ENCODE peak calls at places on chromosomes 5 and 9, in six cellular contexts. R is HCEC 1CT, C is EL, P is nephron progenitor cell, X is tibial artery, Y is SIG-M5. I is an unnamed sample.

GRCh38 chr5:15245913-15246312 is 254.1 kb upstream of the FBXL7 start:
- DNase-seq in R (no peak), C (no peak), X (no peak), P (no peak), Y (no peak), I (no peak)

GRCh38 chr5:94785111-94785510 is 166.6 kb downstream of the SLF1 start:
- DNase-seq in C (no peak), R (peak; percentile 14), P (no peak), Y (no peak), X (no peak), I (peak; percentile 75)

GRCh38 chr5:134403951-134404350 is 7.7 kb downstream of the CDKN2AIPNL start:
- DNase-seq in P (no peak), Y (no peak), R (no peak), X (no peak), C (no peak), I (no peak)

GRCh38 chr5:107426209-107426608 is 244.5 kb downstream of the EFNA5 start:
- DNase-seq in Y (no peak), X (no peak), R (no peak), P (no peak), C (peak; percentile 8), I (no peak)

GRCh38 chr5:148998174-148998797 is 64.6 kb downstream of the SH3TC2 start:
- DNase-seq in X (no peak), P (no peak), Y (no peak), C (peak; percentile 73), R (peak; percentile 67), I (no peak)

GRCh38 chr5:126656397-126657007 is 55.8 kb downstream of the PHAX start:
- DNase-seq in C (peak; percentile 49), R (peak; percentile 48), Y (no peak), P (peak; percentile 31), X (no peak), I (peak; percentile 31)

GRCh38 chr5:32522429-32523143 is 62.8 kb upstream of the SUB1 start:
- DNase-seq in Y (peak; percentile 92), X (peak; percentile 71), R (peak; percentile 57), C (peak; percentile 89), P (no peak), I (no peak)

GRCh38 chr9:16069671-16070586 is 517.1 kb downstream of the CCDC171 start:
- DNase-seq in X (no peak), P (peak; percentile 11), Y (no peak), C (no peak), R (no peak), I (no peak)

GRCh38 chr9:126699401-126699851 is 85.7 kb downstream of the LMX1B start:
- DNase-seq in C (no peak), Y (no peak), P (no peak), X (no peak), R (no peak), I (no peak)

GRCh38 chr5:142726188-142726731 is 40.4 kb upstream of the FGF1 start:
- DNase-seq in R (peak; percentile 96), Y (peak; percentile 56), C (peak; percentile 91), X (no peak), P (no peak), I (no peak)

GRCh38 chr9:86443992-86444391 is 89.8 kb upstream of the TUT7 start:
- DNase-seq in X (no peak), P (no peak), R (no peak), Y (no peak), C (no peak), I (no peak)

GRCh38 chr9:15622596-15622995 is 69.8 kb downstream of the CCDC171 start:
- DNase-seq in C (peak; percentile 8), R (peak; percentile 21), Y (no peak), P (no peak), X (no peak), I (no peak)

GRCh38 chr9:110050925-110051355 is 157.0 kb downstream of the C9orf152 start:
- DNase-seq in X (peak; percentile 72), P (no peak), Y (no peak), C (peak; percentile 98), R (peak; percentile 95), I (no peak)

GRCh38 chr9:79686381-79687130 is 114.8 kb downstream of the TLE4 start:
- DNase-seq in X (peak; percentile 75), Y (no peak), R (peak; percentile 91), C (peak; percentile 95), P (no peak), I (no peak)

GRCh38 chr5:139301766-139302499 is 8.4 kb downstream of the MATR3 start:
- DNase-seq in P (no peak), R (no peak), C (no peak), X (no peak), Y (no peak), I (no peak)

GRCh38 chr5:180253036-180253824 is 38.7 kb downstream of the MAPK9 start:
- DNase-seq in X (no peak), C (no peak), Y (no peak), R (no peak), P (no peak), I (no peak)

GRCh38 chr5:148107608-148108007 is 43.8 kb downstream of the SPINK5 start:
- DNase-seq in P (no peak), R (no peak), Y (no peak), C (no peak), X (no peak), I (no peak)

GRCh38 chr5:5363045-5363444 is 59.4 kb upstream of the ICE1 start:
- DNase-seq in P (no peak), R (no peak), X (no peak), C (peak; percentile 18), Y (no peak), I (no peak)

GRCh38 chr9:77210116-77210515 is 32.8 kb downstream of the VPS13A start:
- DNase-seq in C (peak; percentile 21), P (no peak), Y (no peak), X (no peak), R (no peak), I (no peak)